ENCODE peak calls at places on chromosomes 7 and 10, in seven cellular contexts. One of them, this sample, is unnamed.

GRCh38 chr7:94656925-94657731 is 1.2 kb upstream of the SGCE start:
- DNase-seq in heart right ventricle: no peak
- DNase-seq in psoas muscle: no peak
- DNase-seq in cardiac muscle cell: peak; percentile 47
- DNase-seq in amniotic epithelial cell: peak; percentile 35
- DNase-seq in HAP-1: no peak
- DNase-seq in choroid plexus epithelial cell: peak; percentile 56
- DNase-seq in this sample: peak; percentile 36

GRCh38 chr10:72309290-72310240 is 35.8 kb downstream of the DDIT4 start:
- DNase-seq in heart right ventricle: no peak
- DNase-seq in psoas muscle: peak; percentile 70
- DNase-seq in cardiac muscle cell: peak; percentile 85
- DNase-seq in amniotic epithelial cell: peak; percentile 81
- DNase-seq in HAP-1: no peak
- DNase-seq in choroid plexus epithelial cell: no peak
- DNase-seq in this sample: no peak

GRCh38 chr10:131731780-131732630 is 168.8 kb upstream of the PPP2R2D start:
- DNase-seq in heart right ventricle: no peak
- DNase-seq in psoas muscle: no peak
- DNase-seq in cardiac muscle cell: no peak
- DNase-seq in amniotic epithelial cell: no peak
- DNase-seq in HAP-1: no peak
- DNase-seq in choroid plexus epithelial cell: no peak
- DNase-seq in this sample: no peak

GRCh38 chr7:95420996-95421846 is 13.6 kb downstream of the PON2 start:
- DNase-seq in heart right ventricle: no peak
- DNase-seq in psoas muscle: no peak
- DNase-seq in cardiac muscle cell: peak; percentile 72
- DNase-seq in amniotic epithelial cell: peak; percentile 67
- DNase-seq in HAP-1: no peak
- DNase-seq in choroid plexus epithelial cell: peak; percentile 84
- DNase-seq in this sample: no peak

GRCh38 chr7:37028909-37029440 is 304.7 kb upstream of the AOAH start:
- DNase-seq in heart right ventricle: no peak
- DNase-seq in psoas muscle: no peak
- DNase-seq in cardiac muscle cell: no peak
- DNase-seq in amniotic epithelial cell: no peak
- DNase-seq in HAP-1: no peak
- DNase-seq in choroid plexus epithelial cell: no peak
- DNase-seq in this sample: no peak

GRCh38 chr7:40586197-40586596 is 451.4 kb downstream of the SUGCT start:
- DNase-seq in heart right ventricle: no peak
- DNase-seq in psoas muscle: no peak
- DNase-seq in cardiac muscle cell: peak; percentile 75
- DNase-seq in amniotic epithelial cell: peak; percentile 63
- DNase-seq in HAP-1: no peak
- DNase-seq in choroid plexus epithelial cell: peak; percentile 89
- DNase-seq in this sample: no peak

GRCh38 chr10:116845823-116846222 is 3.5 kb upstream of the ENO4 start:
- DNase-seq in heart right ventricle: no peak
- DNase-seq in psoas muscle: no peak
- DNase-seq in cardiac muscle cell: no peak
- DNase-seq in amniotic epithelial cell: no peak
- DNase-seq in HAP-1: no peak
- DNase-seq in choroid plexus epithelial cell: no peak
- DNase-seq in this sample: no peak

GRCh38 chr10:285216-285967 is 150.1 kb downstream of the ZMYND11 start:
- DNase-seq in heart right ventricle: no peak
- DNase-seq in psoas muscle: no peak
- DNase-seq in cardiac muscle cell: no peak
- DNase-seq in amniotic epithelial cell: no peak
- DNase-seq in HAP-1: no peak
- DNase-seq in choroid plexus epithelial cell: no peak
- DNase-seq in this sample: no peak

GRCh38 chr10:11353229-11353896 is 258.1 kb downstream of the USP6NL start:
- DNase-seq in heart right ventricle: no peak
- DNase-seq in psoas muscle: no peak
- DNase-seq in cardiac muscle cell: no peak
- DNase-seq in amniotic epithelial cell: no peak
- DNase-seq in HAP-1: no peak
- DNase-seq in choroid plexus epithelial cell: no peak
- DNase-seq in this sample: no peak

GRCh38 chr7:135979674-135980660 is 2.8 kb upstream of the MTPN start:
- DNase-seq in heart right ventricle: no peak
- DNase-seq in psoas muscle: no peak
- DNase-seq in cardiac muscle cell: peak; percentile 57
- DNase-seq in amniotic epithelial cell: no peak
- DNase-seq in HAP-1: no peak
- DNase-seq in choroid plexus epithelial cell: peak; percentile 42
- DNase-seq in this sample: no peak

GRCh38 chr10:95792874-95793285 is 36.9 kb downstream of the ENTPD1 start:
- DNase-seq in heart right ventricle: peak; percentile 57
- DNase-seq in psoas muscle: no peak
- DNase-seq in cardiac muscle cell: peak; percentile 97
- DNase-seq in amniotic epithelial cell: no peak
- DNase-seq in HAP-1: no peak
- DNase-seq in choroid plexus epithelial cell: peak; percentile 92
- DNase-seq in this sample: no peak